ENCODE peak calls at places on chromosomes 3 and 15, in seven cellular contexts. S, R, O, N, P, M and H are unnamed samples.

GRCh38 chr3:177208746-177209145 is 11.5 kb upstream of the TBL1XR1 start:
- DNase-seq in O (no peak), M (no peak), R (no peak), N (no peak), S (no peak), P (no peak), H (no peak)

GRCh38 chr15:39657714-39658113 is 76.8 kb downstream of the THBS1 start:
- DNase-seq in M (no peak), O (peak; percentile 20), N (no peak), R (no peak), S (peak; percentile 67), P (no peak), H (no peak)

GRCh38 chr15:89122532-89123525 is 34.6 kb downstream of the ABHD2 start:
- DNase-seq in O (no peak), P (no peak), R (no peak), N (no peak), S (no peak), M (no peak), H (no peak)

GRCh38 chr15:70505971-70506887 is 257.1 kb downstream of the UACA start:
- DNase-seq in R (no peak), S (no peak), P (peak; percentile 38), O (no peak), M (no peak), N (no peak), H (peak; percentile 76)

GRCh38 chr3:115548611-115549010 is 74.7 kb upstream of the GAP43 start:
- DNase-seq in R (no peak), S (no peak), P (no peak), O (no peak), M (no peak), N (no peak), H (no peak)

GRCh38 chr3:133531981-133532380 is 41.5 kb upstream of the CDV3 start:
- DNase-seq in S (peak; percentile 90), N (no peak), M (no peak), O (peak; percentile 82), P (no peak), R (no peak), H (no peak)

GRCh38 chr3:167559922-167560321 is 86.1 kb upstream of the SERPINI2 start:
- DNase-seq in N (no peak), R (no peak), O (no peak), M (no peak), S (no peak), P (no peak), H (no peak)

GRCh38 chr15:83106994-83107840 is at the start of gene TM6SF1:
- DNase-seq in R (no peak), P (peak; percentile 87), S (no peak), O (no peak), N (peak; percentile 71), M (peak; percentile 15), H (peak; percentile 71)

GRCh38 chr3:169999433-169999832 is 32.8 kb downstream of the SEC62 start:
- DNase-seq in S (no peak), P (no peak), N (no peak), M (no peak), R (no peak), O (no peak), H (no peak)

GRCh38 chr15:47411733-47412530 is 305.4 kb upstream of the SEMA6D start:
- DNase-seq in P (no peak), R (no peak), S (no peak), M (no peak), N (no peak), O (no peak), H (no peak)

GRCh38 chr3:186509423-186509822 is 34.8 kb downstream of the CRYGS start:
- DNase-seq in R (no peak), N (no peak), P (no peak), M (no peak), S (no peak), O (no peak), H (no peak)

GRCh38 chr3:105534491-105534890 is 167.8 kb downstream of the ALCAM start:
- DNase-seq in R (no peak), O (no peak), N (no peak), P (no peak), S (no peak), M (no peak), H (no peak)

GRCh38 chr3:65322910-65323309 is 635.1 kb upstream of the ADAMTS9 start:
- DNase-seq in S (no peak), R (no peak), N (no peak), P (no peak), M (no peak), O (no peak), H (no peak)

GRCh38 chr3:45414341-45414740 is 26.0 kb downstream of the LARS2 start:
- DNase-seq in O (no peak), N (no peak), M (no peak), R (no peak), S (no peak), P (no peak), H (no peak)

GRCh38 chr3:31011383-31011782 is 116.9 kb upstream of the GADL1 start:
- DNase-seq in O (no peak), M (no peak), S (no peak), N (no peak), R (no peak), P (no peak), H (no peak)

GRCh38 chr15:84800365-84800806 is 16.8 kb upstream of the ALPK3 start:
- DNase-seq in R (no peak), S (no peak), O (no peak), M (no peak), P (no peak), N (no peak), H (no peak)

GRCh38 chr15:31338879-31339557 is 12.4 kb downstream of the KLF13 start:
- DNase-seq in P (peak; percentile 83), O (peak; percentile 29), N (peak; percentile 85), M (peak; percentile 88), R (peak; percentile 53), S (peak; percentile 86), H (no peak)

GRCh38 chr3:193960485-193961172 is 175.3 kb upstream of the HES1 start:
- DNase-seq in R (no peak), S (peak; percentile 50), O (no peak), P (no peak), M (peak; percentile 34), N (no peak), H (no peak)

GRCh38 chr3:16513141-16514020 is at the start of gene RFTN1:
- DNase-seq in R (peak; percentile 36), M (peak; percentile 60), N (peak; percentile 80), S (peak; percentile 64), O (peak; percentile 24), P (peak; percentile 92), H (peak; percentile 77)

DNA sequence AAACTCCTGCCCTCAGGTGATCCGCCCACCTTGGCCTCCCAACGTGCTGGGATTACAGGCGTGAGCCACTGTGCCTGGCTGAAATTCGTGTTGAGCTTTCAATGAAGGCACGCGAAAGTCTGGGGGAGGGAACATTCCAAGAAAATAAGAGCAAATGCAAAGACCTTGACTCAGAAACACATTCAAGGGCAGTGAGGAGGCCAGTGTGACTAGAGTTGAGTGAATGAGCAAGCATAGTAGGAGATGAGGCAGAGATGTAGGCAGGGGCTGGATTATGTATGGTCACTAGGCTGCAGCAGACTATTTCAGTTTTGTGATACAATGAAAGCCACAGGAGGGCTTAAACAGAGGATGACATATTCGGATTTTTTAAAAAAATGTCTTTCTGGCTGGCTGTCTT is 67.0 kb downstream of the SCN11A start:
- DNase-seq in M (no peak), O (no peak), N (no peak), S (no peak), P (no peak), R (no peak), H (no peak)
- TF ChIP-seq CTCF in M (no peak), O (no peak), N (no peak), S (no peak), P (no peak), R (no peak), H (no peak)

DNA sequence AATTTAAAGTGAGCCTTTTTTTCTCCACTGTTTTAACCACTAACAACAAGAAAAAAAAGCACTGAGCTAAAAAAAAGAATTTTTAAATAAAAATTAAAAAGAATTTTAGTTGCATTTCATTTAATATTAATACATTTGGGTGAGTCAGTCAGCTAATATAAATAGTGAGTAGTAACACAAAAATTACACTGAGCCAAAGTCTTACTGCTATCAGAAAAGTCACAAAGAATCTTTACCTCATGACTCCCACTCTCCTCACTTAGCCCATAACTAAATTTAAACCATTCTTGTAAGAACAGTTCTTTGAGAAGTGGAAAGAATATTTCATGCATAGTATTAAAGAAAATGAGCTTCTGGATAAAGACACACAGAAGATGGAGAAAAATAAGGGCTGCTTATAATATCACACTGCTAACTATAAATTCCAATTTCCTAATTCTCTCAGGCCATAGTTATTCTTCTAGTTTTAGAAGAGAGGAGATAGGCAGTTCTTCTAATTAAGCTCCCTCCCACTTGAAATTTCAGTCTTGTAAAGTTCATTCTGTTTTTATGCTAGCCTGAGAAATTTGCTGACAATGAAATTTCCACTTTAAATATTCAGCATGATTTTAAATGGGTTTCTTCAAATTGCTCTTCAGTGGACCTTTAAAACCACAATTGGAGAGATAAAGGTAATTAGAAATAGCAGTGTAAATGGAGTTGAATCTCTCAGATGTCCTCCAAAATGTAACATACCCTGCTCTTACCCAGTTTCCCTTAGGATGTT is 17.6 kb downstream of the SHQ1 start:
- DNase-seq in N (no peak), S (peak; percentile 29), O (no peak), M (no peak), R (no peak), P (no peak), H (no peak)
- H3K27ac ChIP-seq in N (no peak overlapping the region), S (no peak overlapping the region), O (no peak overlapping the region), M (no peak overlapping the region), R (no peak overlapping the region), P (no peak overlapping the region), H (no peak overlapping the region)

GRCh38 chr15:74202461-74203401 is at the start of gene STRA6:
- DNase-seq in O (no peak), M (no peak), P (no peak), R (no peak), S (no peak), N (no peak), H (peak; percentile 98)
- TF ChIP-seq CTCF in O (no peak), M (no peak), P (no peak), R (no peak), S (no peak), N (no peak), H (peak; percentile 57)

GRCh38 chr3:123623346-123623880 is 38.6 kb upstream of the HACD2 start:
- DNase-seq in O (no peak), N (no peak), M (no peak), R (no peak), P (no peak), S (no peak), H (no peak)

GRCh38 chr3:123621510-123622189 is 36.8 kb upstream of the HACD2 start:
- DNase-seq in S (no peak), M (no peak), R (no peak), O (no peak), N (no peak), P (no peak), H (no peak)

GRCh38 chr3:123620338-123620737 is 35.5 kb upstream of the HACD2 start:
- DNase-seq in R (no peak), M (no peak), O (peak; percentile 84), S (no peak), N (no peak), P (no peak), H (no peak)

GRCh38 chr3:123624302-123624701 is 39.4 kb upstream of the HACD2 start:
- DNase-seq in S (no peak), O (no peak), R (no peak), N (no peak), P (no peak), M (no peak), H (no peak)

GRCh38 chr3:123622766-123623165 is 37.9 kb upstream of the HACD2 start:
- DNase-seq in R (no peak), N (no peak), P (no peak), O (no peak), S (no peak), M (no peak), H (no peak)
- H3K27ac ChIP-seq in R (no peak overlapping the region), N (no peak overlapping the region), P (no peak overlapping the region), O (peak overlapping the region; percentile 31), S (no peak overlapping the region), M (no peak overlapping the region), H (no peak overlapping the region)